ENCODE peak calls at places on chromosomes 7 and 10, in eight cellular contexts. K is progenitor cell of endocrine pancreas; W is upper lobe of right lung; J is effector memory CD4-positive, alpha-beta T cell; Q is activated naive CD4-positive, alpha-beta T cell; N is naive thymus-derived CD8-positive, alpha-beta T cell; G is M059J; H is esophagus squamous epithelium. Y is an unnamed sample.
A peak's percentile ranks its signal among the peaks of the same experiment; 100 is the strongest.

GRCh38 chr7:27491534-27491933 is 171.1 kb downstream of the HIBADH start:
- DNase-seq in K (no peak), W (peak; percentile 31), J (no peak), Q (no peak), N (no peak), G (peak; percentile 72), H (no peak), Y (no peak)

GRCh38 chr10:50850576-50851340 is 34.7 kb downstream of the A1CF start:
- DNase-seq in K (no peak), W (no peak), J (no peak), Q (no peak), N (no peak), G (no peak), H (no peak), Y (no peak)

GRCh38 chr10:28678687-28679457 is 1.6 kb downstream of the BAMBI start:
- DNase-seq in K (no peak), W (no peak), J (no peak), Q (no peak), N (no peak), G (peak; percentile 54), H (no peak), Y (no peak)

GRCh38 chr10:61021926-61022325 is 77.9 kb upstream of the RHOBTB1 start:
- DNase-seq in K (no peak), W (no peak), J (no peak), Q (no peak), N (no peak), G (no peak), H (no peak), Y (no peak)

GRCh38 chr10:49184642-49185111 is 3.5 kb downstream of the TMEM273 start:
- DNase-seq in K (no peak), W (no peak), J (no peak), Q (no peak), N (no peak), G (no peak), H (no peak), Y (no peak)

GRCh38 chr10:28180654-28181053 is 122.2 kb downstream of the MPP7 start:
- DNase-seq in K (no peak), W (no peak), J (no peak), Q (no peak), N (no peak), G (no peak), H (no peak), Y (no peak)

GRCh38 chr7:154873722-154874121 is 129.2 kb downstream of the PAXIP1 start:
- DNase-seq in K (no peak), W (no peak), J (no peak), Q (no peak), N (no peak), G (no peak), H (no peak), Y (peak; percentile 33)

GRCh38 chr10:68543004-68543918 is 15.9 kb upstream of the SLC25A16 start:
- DNase-seq in K (no peak), W (no peak), J (no peak), Q (no peak), N (no peak), G (peak; percentile 90), H (no peak), Y (no peak)

GRCh38 chr10:113108180-113108835 is 158.3 kb downstream of the TCF7L2 start:
- DNase-seq in K (peak; percentile 42), W (peak; percentile 73), J (no peak), Q (no peak), N (peak; percentile 14), G (no peak), H (no peak), Y (no peak)

GRCh38 chr10:11682267-11682683 is 59.9 kb upstream of the ECHDC3 start:
- DNase-seq in K (no peak), W (no peak), J (no peak), Q (no peak), N (no peak), G (no peak), H (no peak), Y (no peak)

GRCh38 chr7:111076205-111076604 is 14.7 kb upstream of the LRRN3 start:
- DNase-seq in K (no peak), W (no peak), J (no peak), Q (no peak), N (no peak), G (peak; percentile 79), H (no peak), Y (no peak)

GRCh38 chr10:59779656-59780521 is 26.6 kb upstream of the MRLN start:
- DNase-seq in K (no peak), W (no peak), J (no peak), Q (no peak), N (no peak), G (no peak), H (no peak), Y (no peak)

GRCh38 chr7:130490888-130491771 is 755 bp upstream of the MEST start:
- DNase-seq in K (peak; percentile 34), W (peak; percentile 68), J (no peak), Q (no peak), N (peak; percentile 51), G (peak; percentile 63), H (no peak), Y (no peak)

GRCh38 chr7:86558680-86559079 is 85.0 kb upstream of the GRM3 start:
- DNase-seq in K (no peak), W (no peak), J (no peak), Q (no peak), N (no peak), G (no peak), H (no peak), Y (no peak)

GRCh38 chr7:80089341-80089740 is 45.3 kb upstream of the GNAI1 start:
- DNase-seq in K (no peak), W (no peak), J (no peak), Q (no peak), N (no peak), G (peak; percentile 37), H (no peak), Y (no peak)